ENCODE peak calls at places on chromosome 18, in four cellular contexts. J is K562, T is GM12878, W is HepG2. Z is an unnamed sample.

GRCh38 chr18:26502834-26503233 is 45.5 kb downstream of the KCTD1 start:
- DNase-seq in W (no peak), J (no peak), T (no peak), Z (no peak)

GRCh38 chr18:54269924-54270844 is 867 bp downstream of the POLI start:
- DNase-seq in W (peak), J (no peak), T (no peak), Z (peak)

GRCh38 chr18:22683196-22683676 is 249.9 kb upstream of the RBBP8 start:
- DNase-seq in T (no peak), W (peak), J (no peak), Z (no peak)

GRCh38 chr18:67402543-67402942 is 114.0 kb downstream of the DSEL start:
- DNase-seq in W (no peak), J (no peak), T (no peak), Z (no peak)

GRCh38 chr18:70271742-70272141 is 17.1 kb upstream of the SOCS6 start:
- DNase-seq in J (no peak), T (no peak), W (no peak), Z (no peak)

GRCh38 chr18:41744664-41745063 is 210.4 kb upstream of the PIK3C3 start:
- DNase-seq in W (no peak), T (no peak), J (no peak), Z (no peak)

GRCh38 chr18:21063011-21063410 is 48.6 kb downstream of the ROCK1 start:
- DNase-seq in W (no peak), J (no peak), T (no peak), Z (no peak)

GRCh38 chr18:14978962-14979535 is 231.1 kb downstream of the ANKRD30B start:
- DNase-seq in J (peak), T (no peak), W (peak), Z (peak)

DNA sequence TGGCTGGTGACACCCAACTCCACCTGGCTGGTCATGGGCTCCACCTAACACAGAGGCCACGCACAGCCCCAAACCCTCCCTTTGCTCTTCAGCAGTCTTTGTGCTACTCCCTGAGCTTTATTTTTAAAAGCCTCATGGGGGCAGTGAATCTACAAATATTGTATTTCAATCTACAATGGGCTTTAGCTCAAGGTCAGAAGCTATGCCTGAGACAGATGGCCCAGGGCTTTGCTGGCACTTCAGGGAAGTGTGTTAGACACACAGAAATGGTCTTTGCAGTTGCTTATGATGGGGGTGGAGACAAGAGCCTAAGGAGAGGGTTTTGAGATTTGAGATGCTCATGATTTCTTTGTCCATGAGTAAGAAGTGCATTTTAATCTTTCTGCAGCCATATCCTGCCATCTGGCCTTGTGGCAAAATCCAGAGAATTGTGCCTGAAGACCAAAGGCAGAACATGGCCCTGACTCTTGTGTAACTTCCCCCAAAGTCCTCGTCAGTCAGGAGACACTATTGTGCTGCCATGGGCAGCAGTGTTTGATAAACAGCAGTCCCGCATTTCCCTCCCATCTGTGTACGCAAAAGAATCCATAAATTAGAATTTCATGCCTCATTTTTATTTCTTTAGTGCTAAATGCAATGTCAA is 92.6 kb downstream of the VAPA start:
- DNase-seq in J (no peak), W (no peak), T (no peak), Z (no peak)
- TF ChIP-seq TCF7 in J (no peak), W (no peak), T (no peak), Z (no peak)

GRCh38 chr18:10453261-10453884 is 1.1 kb upstream of the APCDD1 start:
- DNase-seq in W (no peak), T (no peak), J (no peak), Z (no peak)

GRCh38 chr18:10455726-10456453 is 1.5 kb downstream of the APCDD1 start:
- DNase-seq in J (no peak), T (no peak), W (no peak), Z (peak)

GRCh38 chr18:10456718-10457499 is 2.5 kb downstream of the APCDD1 start:
- DNase-seq in T (no peak), J (no peak), W (no peak), Z (no peak)

GRCh38 chr18:10454800-10455550 is 540 bp downstream of the APCDD1 start:
- DNase-seq in J (no peak), T (no peak), W (no peak), Z (peak)

DNA sequence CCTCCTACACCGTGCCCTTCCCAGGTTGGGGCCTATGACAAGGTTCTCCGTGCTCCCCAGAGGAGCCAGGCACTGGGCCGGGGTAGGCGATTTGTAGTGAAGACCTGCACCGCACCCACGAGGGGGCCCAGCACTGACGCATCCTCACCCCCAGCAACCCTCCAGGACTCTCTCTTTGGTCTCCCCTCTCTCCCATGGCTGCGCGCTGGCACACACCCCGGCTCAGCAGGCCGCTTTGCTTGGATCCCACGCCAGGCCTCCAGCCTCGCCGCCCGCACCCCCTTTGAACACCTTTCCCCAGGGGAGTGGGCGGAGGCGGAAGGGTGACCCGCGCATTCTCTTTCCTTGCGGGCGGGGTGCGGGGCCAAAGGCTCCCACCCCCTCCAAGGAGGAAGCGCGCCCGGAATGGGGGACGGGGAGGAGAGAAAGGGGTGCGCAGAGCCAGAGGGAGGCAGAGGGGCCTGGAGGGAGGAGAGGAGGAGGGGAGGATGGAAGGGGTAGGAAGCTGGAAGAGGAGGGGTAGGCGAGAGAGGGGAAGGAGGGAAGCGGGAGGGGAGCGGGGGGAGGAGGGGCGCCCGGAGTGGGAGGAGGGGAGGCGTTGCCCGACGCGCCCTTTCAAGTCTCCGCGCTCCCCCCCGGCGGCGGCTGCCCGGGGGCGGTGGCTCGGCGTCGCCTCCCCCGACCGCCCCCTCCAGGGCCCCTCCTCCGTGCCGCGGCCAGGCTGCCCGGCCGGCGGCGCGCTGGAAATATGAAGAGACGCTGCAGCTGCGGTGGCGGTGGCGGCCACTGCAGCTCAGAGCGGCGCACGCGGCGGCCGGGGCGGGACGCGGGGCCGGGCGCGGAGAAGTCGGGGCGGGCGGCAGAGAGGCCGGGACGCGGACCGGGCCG is at the start of gene APCDD1:
- DNase-seq in W (peak), T (no peak), J (peak), Z (peak)
- TF ChIP-seq TCF7 in W (no peak), T (no peak), J (no peak), Z (no peak)

GRCh38 chr18:63319383-63320040 is at the start of gene BCL2:
- DNase-seq in W (no peak), T (no peak), J (no peak), Z (peak)
- TF ChIP-seq TCF7 in W (no peak), T (no peak), J (no peak), Z (no peak)

GRCh38 chr18:30582078-30582477 is 460.5 kb downstream of the DSC3 start:
- DNase-seq in J (no peak), T (no peak), W (no peak), Z (no peak)
- TF ChIP-seq TCF7 in J (no peak), T (no peak), W (no peak), Z (no peak)

GRCh38 chr18:79970419-79971133 is 6.1 kb downstream of the HSBP1L1 start:
- DNase-seq in T (no peak), W (no peak), J (no peak), Z (no peak)
- TF ChIP-seq TCF7 in T (no peak), W (no peak), J (no peak), Z (no peak)

GRCh38 chr18:48959921-48960920 is 9.5 kb upstream of the SMAD7 start:
- DNase-seq in J (no peak), W (no peak), T (no peak), Z (peak)
- TF ChIP-seq TCF7 in J (no peak), W (no peak), T (no peak), Z (no peak)

DNA sequence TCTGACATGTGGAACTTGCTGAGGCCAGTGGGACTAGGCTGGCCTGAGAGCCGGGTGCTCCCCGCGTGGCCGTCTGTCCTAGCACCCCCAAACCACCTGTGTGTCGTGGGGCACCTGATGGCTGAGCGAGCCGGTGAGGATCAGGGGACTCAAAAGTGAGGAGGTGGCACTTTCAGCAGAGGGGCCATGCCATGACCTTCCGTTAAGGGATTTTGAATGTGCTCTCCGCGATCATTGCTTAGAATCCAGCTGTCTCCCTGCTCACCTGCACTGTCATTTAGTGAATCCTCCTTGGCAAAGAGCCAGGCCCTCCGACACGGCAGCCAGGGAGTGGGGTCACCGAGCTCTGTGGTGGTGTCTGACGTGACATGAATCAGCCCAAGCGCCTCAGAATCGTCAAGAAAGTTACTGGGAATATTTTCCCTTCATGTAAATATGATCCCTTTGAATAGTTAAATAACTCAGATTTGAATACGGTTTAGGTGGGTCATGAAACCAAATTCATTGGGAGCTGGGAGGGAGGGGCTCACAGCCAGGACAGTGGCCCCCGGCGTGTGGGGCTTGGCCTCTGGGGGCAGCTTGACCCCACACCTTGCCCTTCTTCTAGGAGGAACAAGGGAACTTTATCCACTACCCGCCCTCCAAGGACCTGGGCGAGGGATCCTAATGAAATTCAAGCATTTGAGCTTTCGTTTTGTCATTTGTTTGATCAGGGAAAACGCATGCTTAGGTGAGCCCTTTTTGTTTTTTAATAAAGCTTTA is 9.5 kb downstream of the NFATC1 start:
- DNase-seq in W (no peak), T (no peak), J (no peak), Z (no peak)
- TF ChIP-seq TCF7 in W (no peak), T (no peak), J (no peak), Z (no peak)

DNA sequence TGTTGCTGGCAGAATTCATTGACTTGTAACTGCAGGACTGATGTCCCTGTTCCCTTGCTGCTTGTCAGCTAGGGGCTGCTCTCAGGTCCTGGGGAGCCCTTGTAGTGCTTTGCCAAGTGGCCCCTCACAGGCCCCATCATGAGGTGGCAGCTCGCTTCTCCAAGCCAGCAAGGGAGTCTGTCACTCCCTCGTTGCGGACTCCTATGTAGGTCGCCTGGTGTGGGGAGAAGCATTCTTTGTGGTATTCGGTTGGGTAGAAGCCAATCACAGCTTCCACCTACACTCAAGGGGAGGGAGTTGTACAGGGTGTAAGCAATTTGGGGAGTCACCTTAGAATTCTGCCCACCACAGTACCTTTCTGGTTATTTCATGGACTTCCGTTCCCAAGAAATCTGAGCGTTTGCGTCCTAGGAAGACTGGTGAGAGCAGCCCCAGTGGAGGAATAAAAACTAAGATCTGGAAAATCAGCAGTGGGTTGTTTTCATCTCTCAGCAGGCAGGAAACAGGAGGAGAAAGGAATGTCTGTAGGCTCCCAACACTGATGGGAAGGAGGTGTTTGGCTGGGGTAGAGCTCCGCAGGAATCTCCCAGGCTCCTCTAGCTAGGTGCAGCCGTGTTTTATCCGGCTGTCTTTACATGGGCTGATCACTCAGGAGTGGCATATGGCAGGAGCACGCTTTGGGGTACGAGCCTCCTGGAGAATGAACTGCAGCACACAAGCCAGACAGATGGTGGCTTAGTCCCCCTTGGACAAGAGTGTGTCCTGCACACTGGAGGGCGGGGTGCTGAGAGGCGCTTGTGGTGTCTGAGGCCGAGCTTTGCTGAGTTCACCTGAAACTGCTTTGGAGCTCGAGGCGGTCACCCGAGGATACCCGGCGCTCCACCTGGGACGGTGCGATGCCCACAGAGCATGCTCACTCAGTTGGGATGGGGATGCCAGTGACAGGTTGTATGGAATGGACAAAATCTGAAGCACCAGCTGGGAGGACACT is 58.3 kb downstream of the LDLRAD4 start:
- DNase-seq in J (no peak), W (no peak), T (no peak), Z (no peak)
- TF ChIP-seq TCF7 in J (no peak), W (no peak), T (no peak), Z (no peak)

DNA sequence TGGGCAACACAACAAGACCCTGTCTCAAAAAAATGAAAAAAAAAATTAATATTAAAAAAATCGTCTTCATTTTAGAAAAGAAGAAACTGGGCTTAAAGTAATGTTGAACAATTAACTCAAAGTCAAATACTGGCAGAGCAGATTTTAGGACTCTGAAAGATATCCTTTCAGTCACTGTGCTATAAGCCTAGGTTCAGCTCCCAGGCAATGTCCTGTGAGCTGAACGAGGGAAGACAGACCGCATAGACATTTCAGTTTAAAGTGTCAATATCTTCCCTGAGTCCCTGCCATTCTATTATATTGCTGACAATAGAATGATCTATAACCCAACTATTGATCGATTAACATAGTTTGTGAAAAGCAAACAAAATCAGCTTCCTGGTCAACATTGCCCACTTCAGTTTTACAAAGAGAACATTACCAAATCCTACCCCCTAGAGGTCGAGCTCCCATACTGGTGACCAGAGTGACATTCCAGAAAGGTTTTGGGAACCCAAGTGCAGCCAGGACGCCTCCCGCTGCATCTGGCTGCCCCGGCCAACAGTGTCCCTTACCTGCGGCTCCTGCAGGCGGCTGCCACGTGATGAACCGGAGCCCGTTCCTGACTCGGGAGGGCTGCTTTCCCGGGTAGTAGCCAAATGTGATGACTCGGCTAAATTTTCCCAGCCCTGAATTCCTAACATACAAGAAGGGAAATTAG is 639 bp downstream of the MRO start:
- DNase-seq in J (peak), W (peak), T (no peak), Z (peak)
- TF ChIP-seq TCF7 in J (no peak), W (no peak), T (no peak), Z (no peak)

DNA sequence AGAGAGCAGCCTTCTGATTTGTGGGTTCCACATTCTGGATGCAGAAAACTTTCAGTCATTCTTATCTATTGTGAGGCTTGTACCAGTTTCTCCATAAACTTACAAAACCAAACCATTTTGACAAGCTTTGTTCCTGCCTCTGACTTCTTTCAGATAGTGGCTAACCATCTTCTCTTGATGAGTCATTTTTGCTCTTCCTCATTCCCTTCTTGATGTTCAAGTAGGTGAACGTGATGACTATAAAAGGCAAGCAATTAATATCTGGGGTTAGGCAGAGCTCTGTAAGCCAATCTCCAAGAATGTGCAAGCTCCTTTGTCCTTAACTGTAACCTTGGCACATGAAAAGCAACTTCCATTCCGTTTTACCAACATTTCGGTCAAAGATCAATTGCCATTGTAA is 2083.1 kb upstream of the PIK3C3 start:
- DNase-seq in T (no peak), W (no peak), J (no peak), Z (no peak)
- TF ChIP-seq TCF7 in T (no peak), W (no peak), J (no peak), Z (no peak)